ENCODE peak calls at places on chromosomes 6 and 20, in five cellular contexts. W is IMR-90, U is H9, Q is GM23248, P is HCT116. S is an unnamed sample.

GRCh38 chr20:1185316-1185741 is 548 bp upstream of the TMEM74B start:
- DNase-seq in P (no peak), Q (peak; percentile 21), W (no peak), U (no peak), S (no peak)

GRCh38 chr6:111770263-111771083 is 102.8 kb downstream of the FYN start:
- DNase-seq in W (no peak), Q (no peak), U (no peak), P (no peak), S (no peak)

GRCh38 chr6:153103256-153103655 is 27.8 kb downstream of the RGS17 start:
- DNase-seq in W (no peak), P (no peak), U (no peak), Q (no peak), S (no peak)

GRCh38 chr6:70390067-70390466 is 23.2 kb upstream of the FAM135A start:
- DNase-seq in P (no peak), U (no peak), W (no peak), Q (no peak), S (no peak)

GRCh38 chr6:89842228-89842627 is 12.5 kb downstream of the CASP8AP2 start:
- DNase-seq in W (peak; percentile 42), P (no peak), U (no peak), Q (peak; percentile 44), S (no peak)

GRCh38 chr6:106961801-106962200 is 12.7 kb downstream of the CD24 start:
- DNase-seq in P (no peak), W (no peak), U (no peak), Q (no peak), S (no peak)

GRCh38 chr6:149987602-149988107 is 23.9 kb downstream of the ULBP1 start:
- DNase-seq in U (no peak), W (no peak), Q (no peak), P (no peak), S (no peak)

GRCh38 chr6:141024526-141024925 is 1108.2 kb upstream of the GJE1 start:
- DNase-seq in W (no peak), P (no peak), U (no peak), Q (peak; percentile 1), S (no peak)

GRCh38 chr6:111551521-111552231 is 54.0 kb downstream of the TRAF3IP2 start:
- DNase-seq in W (no peak), P (no peak), U (no peak), Q (no peak), S (no peak)

GRCh38 chr20:4469910-4470309 is 251.8 kb upstream of the PRND start:
- DNase-seq in Q (peak; percentile 45), P (no peak), W (no peak), U (no peak), S (no peak)

GRCh38 chr20:11995750-11996567 is 78.3 kb downstream of the BTBD3 start:
- DNase-seq in W (peak; percentile 1), P (no peak), Q (no peak), U (no peak), S (peak; percentile 89)

GRCh38 chr20:61886721-61887658 is 178.7 kb downstream of the TAF4 start:
- DNase-seq in P (peak; percentile 23), Q (peak; percentile 53), W (peak; percentile 35), U (peak; percentile 75), S (peak; percentile 14)

GRCh38 chr20:34512266-34512954 is 3.8 kb upstream of the DYNLRB1 start:
- DNase-seq in W (peak; percentile 34), P (no peak), Q (no peak), U (no peak), S (no peak)

GRCh38 chr6:70622426-70622825 is 45.3 kb upstream of the SMAP1 start:
- DNase-seq in U (no peak), P (no peak), Q (peak; percentile 45), W (no peak), S (no peak)

GRCh38 chr6:63597142-63598000 is 25.1 kb downstream of the LOC128125822 start:
- DNase-seq in W (no peak), Q (peak; percentile 56), P (no peak), U (no peak), S (peak; percentile 20)

GRCh38 chr6:117472667-117473066 is 9.8 kb upstream of the DCBLD1 start:
- DNase-seq in U (no peak), W (no peak), P (no peak), Q (no peak), S (no peak)

GRCh38 chr6:83536034-83536646 is 23.8 kb downstream of the PRSS35 start:
- DNase-seq in W (peak; percentile 53), Q (peak; percentile 64), U (peak; percentile 60), P (peak; percentile 36), S (peak; percentile 30)

GRCh38 chr6:92201618-92202017 is 1217.7 kb downstream of the EPHA7 start:
- DNase-seq in P (no peak), U (no peak), W (no peak), Q (no peak), S (no peak)

GRCh38 chr20:25750765-25751696 is 54.4 kb upstream of the ZNF337 start:
- DNase-seq in U (peak; percentile 76), W (peak; percentile 28), P (no peak), Q (peak; percentile 66), S (peak; percentile 63)

GRCh38 chr20:24470031-24470781 is 777 bp downstream of the SYNDIG1 start:
- DNase-seq in P (no peak), U (peak; percentile 54), Q (peak; percentile 50), W (no peak), S (peak; percentile 57)

GRCh38 chr20:47543006-47543431 is 41.3 kb downstream of the NCOA3 start:
- DNase-seq in W (peak; percentile 43), P (no peak), Q (peak; percentile 54), U (no peak), S (no peak)

GRCh38 chr20:32235331-32236047 is 27.8 kb downstream of the POFUT1 start:
- DNase-seq in U (no peak), W (no peak), P (no peak), Q (no peak), S (no peak)

GRCh38 chr6:100305237-100305869 is 159.4 kb downstream of the SIM1 start:
- DNase-seq in P (no peak), U (no peak), Q (no peak), W (no peak), S (no peak)

GRCh38 chr6:19180348-19181073 is 656.7 kb upstream of the ID4 start:
- DNase-seq in P (no peak), W (no peak), Q (peak; percentile 90), U (no peak), S (no peak)

GRCh38 chr6:1497593-1498105 is 108.3 kb downstream of the FOXF2 start:
- DNase-seq in U (no peak), Q (no peak), W (no peak), P (no peak), S (no peak)

GRCh38 chr6:42989923-42990322 is 5.6 kb downstream of the PPP2R5D start:
- DNase-seq in P (no peak), U (no peak), Q (no peak), W (no peak), S (no peak)

GRCh38 chr20:50577175-50578018 is 67.2 kb downstream of the PTPN1 start:
- DNase-seq in W (no peak), U (no peak), Q (no peak), P (no peak), S (no peak)

GRCh38 chr20:33859157-33859695 is 48.1 kb downstream of the CHMP4B start:
- DNase-seq in P (no peak), W (no peak), Q (no peak), U (no peak), S (no peak)

GRCh38 chr20:54067606-54068174 is 2.7 kb downstream of the BCAS1 start:
- DNase-seq in Q (peak; percentile 59), U (peak; percentile 43), W (no peak), P (peak; percentile 97), S (peak; percentile 84)

GRCh38 chr6:160197662-160198061 is 61.0 kb downstream of the SLC22A2 start:
- DNase-seq in Q (no peak), W (no peak), P (no peak), U (no peak), S (no peak)

GRCh38 chr6:73774311-73774766 is 78.3 kb downstream of the CD109 start:
- DNase-seq in W (peak; percentile 88), P (peak; percentile 22), U (no peak), Q (peak; percentile 91), S (peak; percentile 87)

DNA sequence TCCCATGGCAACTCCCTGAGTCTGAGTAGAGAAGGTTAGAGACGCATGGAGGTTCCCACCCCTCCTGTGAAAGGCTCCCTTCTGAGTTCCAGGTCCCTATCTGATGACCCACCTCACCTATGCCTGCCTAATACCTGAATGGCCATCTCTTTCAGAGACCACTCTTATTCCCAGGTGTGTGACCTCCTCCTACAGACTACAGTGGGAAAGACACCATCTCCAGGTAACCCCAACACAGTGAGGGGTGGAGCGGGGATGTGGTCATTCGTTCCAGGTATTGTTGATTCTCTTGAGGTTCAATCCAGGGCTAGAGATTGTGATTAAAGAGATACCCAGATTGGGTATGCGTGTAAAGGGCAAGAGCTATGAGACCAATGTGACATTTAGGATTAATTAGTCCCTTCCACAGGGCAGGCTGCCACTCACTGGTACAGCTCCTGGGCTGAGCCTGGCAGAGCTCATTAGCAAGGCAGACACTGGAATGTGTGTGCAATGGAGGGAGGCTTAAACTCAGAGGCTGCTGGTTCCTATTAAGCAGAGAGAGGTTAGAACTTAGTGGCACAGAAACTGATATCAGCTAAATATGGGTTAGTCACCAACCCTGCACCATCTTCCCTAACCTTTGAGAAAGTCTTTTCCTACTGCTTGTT is 46.5 kb upstream of the IER3 start:
- DNase-seq in P (no peak), W (no peak), U (peak; percentile 52), Q (no peak), S (no peak)
- H3K4me1 ChIP-seq in P (peaks cover 60% of the 10 kb centered on the region), W (peaks cover 6% of the 10 kb centered on the region), U (no peaks in the 10 kb centered on the region), Q (no peaks in the 10 kb centered on the region), S (peaks cover 5% of the 10 kb centered on the region)

DNA sequence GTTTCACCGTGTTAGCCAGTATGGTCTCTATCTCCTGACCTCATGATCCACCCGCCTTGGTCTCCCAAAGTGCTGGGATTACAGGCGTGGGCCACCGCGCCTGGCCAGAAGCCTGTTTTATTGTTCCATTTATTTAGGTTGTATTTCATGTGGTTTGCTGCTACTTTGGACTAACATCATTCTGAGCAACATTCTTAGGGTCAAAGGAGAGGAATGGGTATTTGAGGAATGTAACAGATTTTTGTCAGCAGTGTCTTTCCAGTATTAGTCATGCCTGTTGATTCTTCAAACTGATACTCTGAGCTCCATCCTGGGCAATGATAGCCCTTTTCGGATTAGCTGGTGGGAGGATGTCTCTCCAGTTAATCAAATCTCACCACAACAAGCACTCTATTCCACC is 213.0 kb upstream of the CITED2 start:
- DNase-seq in Q (peak; percentile 85), W (peak; percentile 93), U (no peak), P (no peak), S (peak; percentile 56)
- H3K27ac ChIP-seq in Q (peak overlapping the region; percentile 67), W (peak overlapping the region; percentile 54), U (no peak overlapping the region), P (peak overlapping the region; percentile 63), S (no peak overlapping the region)

GRCh38 chr6:156752666-156753301 is 24.4 kb upstream of the ARID1B start:
- DNase-seq in P (no peak), Q (no peak), W (no peak), U (peak; percentile 73), S (no peak)
- H3K9ac ChIP-seq in P (no peak overlapping the region), Q (no peak overlapping the region), W (no peak overlapping the region), U (no peak overlapping the region), S (no peak overlapping the region)

DNA sequence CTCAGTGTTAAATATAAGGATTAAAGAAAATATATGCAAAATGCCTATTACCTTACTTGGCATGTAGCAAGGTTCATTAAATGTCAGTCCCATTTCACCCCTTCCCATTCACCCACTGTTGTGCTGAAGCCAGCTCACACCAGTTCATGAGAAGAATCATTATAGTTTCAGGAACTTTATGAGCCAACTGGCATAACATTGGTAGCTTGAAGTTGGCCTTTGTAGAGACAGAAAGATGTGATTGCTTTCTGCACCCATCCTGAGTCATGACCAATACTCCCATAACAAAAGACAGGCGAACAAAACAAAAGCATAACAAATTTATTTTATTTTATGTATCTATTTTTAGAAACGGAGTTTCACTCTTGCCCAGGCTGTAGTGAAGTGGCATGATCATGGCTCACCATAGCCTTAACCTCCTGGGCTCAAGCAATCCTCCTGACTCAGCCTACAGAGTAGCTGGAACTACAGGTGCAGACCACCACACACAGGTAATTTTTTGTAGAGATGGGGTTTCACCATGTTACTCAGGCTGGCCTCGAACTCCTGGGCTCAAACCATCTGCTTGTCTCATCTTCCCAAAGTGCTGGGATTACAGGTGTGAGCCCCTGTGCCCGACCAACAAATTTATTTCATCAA is 17.6 kb upstream of the IER3 start:
- DNase-seq in W (no peak), Q (no peak), U (no peak), P (no peak), S (no peak)
- H3K4me1 ChIP-seq in W (peaks cover 23% of the 10 kb centered on the region), Q (peaks cover 54% of the 10 kb centered on the region), U (peaks cover 17% of the 10 kb centered on the region), P (peaks cover 80% of the 10 kb centered on the region), S (peaks cover 40% of the 10 kb centered on the region)

S was measured in mammary epithelial cell.